ENCODE peak calls at places on chromosomes 5 and 9, in six cellular contexts. E, V, N, Q, M and G are unnamed samples.

GRCh38 chr5:56569576-56569975 is 245.8 kb upstream of the MAP3K1 start:
- DNase-seq in M (no peak), V (peak), N (no peak), E (no peak), Q (no peak), G (peak)

GRCh38 chr5:52898961-52899680 is 90.0 kb upstream of the ITGA2 start:
- DNase-seq in M (no peak), Q (no peak), V (no peak), E (no peak), N (no peak), G (no peak)

GRCh38 chr9:93304574-93305496 is 120.9 kb downstream of the WNK2 start:
- DNase-seq in V (peak), E (peak), M (peak), Q (no peak), N (peak), G (peak)

GRCh38 chr5:68122439-68122906 is 93.1 kb upstream of the PIK3R1 start:
- DNase-seq in V (no peak), E (no peak), N (no peak), Q (no peak), M (no peak), G (no peak)

GRCh38 chr5:7850241-7850532 is 746 bp downstream of the CFAP90 start:
- DNase-seq in E (no peak), Q (no peak), M (peak), N (no peak), V (no peak), G (no peak)

GRCh38 chr5:85049020-85049419 is 664.3 kb upstream of the EDIL3 start:
- DNase-seq in E (no peak), Q (no peak), N (peak), V (peak), M (peak), G (peak)

GRCh38 chr9:34647651-34648050 is 1.2 kb downstream of the GALT start:
- DNase-seq in V (no peak), E (peak), Q (no peak), M (no peak), N (no peak), G (no peak)

GRCh38 chr9:129270205-129270604 is 92.1 kb upstream of the IER5L start:
- DNase-seq in M (no peak), V (no peak), Q (peak), E (no peak), N (no peak), G (no peak)

GRCh38 chr9:84354035-84354434 is 13.5 kb upstream of the SLC28A3 start:
- DNase-seq in N (no peak), E (no peak), Q (no peak), V (no peak), M (no peak), G (no peak)

GRCh38 chr5:151092750-151093149 is 11.9 kb upstream of the TNIP1 start:
- DNase-seq in E (no peak), V (no peak), M (no peak), Q (no peak), N (no peak), G (peak)

GRCh38 chr9:115591584-115591984 is 473.6 kb upstream of the TNC start:
- DNase-seq in M (peak), E (peak), Q (peak), N (peak), V (peak), G (peak)

GRCh38 chr5:51495672-51496071 is 112.4 kb downstream of the ISL1 start:
- DNase-seq in V (peak), M (no peak), E (no peak), N (no peak), Q (no peak), G (no peak)

GRCh38 chr5:92687793-92688467 is 893.1 kb downstream of the NR2F1-AS1 start:
- DNase-seq in E (no peak), V (peak), N (peak), Q (no peak), M (peak), G (peak)

GRCh38 chr5:14818931-14819790 is 52.4 kb downstream of the ANKH start:
- DNase-seq in V (no peak), E (no peak), Q (no peak), M (no peak), N (no peak), G (no peak)

GRCh38 chr5:31317642-31318041 is 124.2 kb downstream of the CDH6 start:
- DNase-seq in M (no peak), V (no peak), E (peak), N (no peak), Q (no peak), G (no peak)

GRCh38 chr5:143887302-143887638 is 75.3 kb downstream of the HMHB1 start:
- DNase-seq in N (no peak), Q (no peak), V (peak), M (no peak), E (no peak), G (no peak)

GRCh38 chr5:80184235-80185023 is 71.4 kb downstream of the SERINC5 start:
- DNase-seq in V (no peak), Q (no peak), M (peak), N (peak), E (peak), G (no peak)

GRCh38 chr9:27440888-27441740 is 83.0 kb upstream of the IFNK start:
- DNase-seq in Q (no peak), E (no peak), V (no peak), N (no peak), M (no peak), G (no peak)

GRCh38 chr9:27442464-27442863 is 81.6 kb upstream of the IFNK start:
- DNase-seq in V (no peak), M (no peak), E (no peak), N (no peak), Q (no peak), G (no peak)

GRCh38 chr9:27445057-27445990 is 78.8 kb upstream of the IFNK start:
- DNase-seq in E (no peak), V (no peak), N (no peak), M (no peak), Q (no peak), G (no peak)

GRCh38 chr9:27437652-27438373 is 86.3 kb upstream of the IFNK start:
- DNase-seq in M (no peak), Q (no peak), E (peak), N (no peak), V (no peak), G (no peak)

GRCh38 chr9:27441741-27442070 is 82.4 kb upstream of the IFNK start:
- DNase-seq in N (no peak), M (no peak), E (no peak), V (no peak), Q (peak), G (no peak)
- H3K4me3 ChIP-seq in N (no peak), M (no peak), E (no peak), V (no peak), Q (no peak), G (no peak)

GRCh38 chr9:98502311-98502975 is 206.3 kb downstream of the GABBR2 start:
- DNase-seq in E (no peak), V (no peak), Q (no peak), N (no peak), M (no peak), G (no peak)
- TF ChIP-seq MYC in E (no peak), V (no peak), Q (no peak), N (no peak), M (no peak), G (no peak)

GRCh38 chr9:37328561-37329227 is 93.8 kb upstream of the GRHPR start:
- DNase-seq in N (no peak), V (no peak), Q (no peak), M (no peak), E (no peak), G (no peak)
- TF ChIP-seq CTCF in N (no peak), V (no peak), Q (no peak), M (no peak), E (no peak), G (no peak)

DNA sequence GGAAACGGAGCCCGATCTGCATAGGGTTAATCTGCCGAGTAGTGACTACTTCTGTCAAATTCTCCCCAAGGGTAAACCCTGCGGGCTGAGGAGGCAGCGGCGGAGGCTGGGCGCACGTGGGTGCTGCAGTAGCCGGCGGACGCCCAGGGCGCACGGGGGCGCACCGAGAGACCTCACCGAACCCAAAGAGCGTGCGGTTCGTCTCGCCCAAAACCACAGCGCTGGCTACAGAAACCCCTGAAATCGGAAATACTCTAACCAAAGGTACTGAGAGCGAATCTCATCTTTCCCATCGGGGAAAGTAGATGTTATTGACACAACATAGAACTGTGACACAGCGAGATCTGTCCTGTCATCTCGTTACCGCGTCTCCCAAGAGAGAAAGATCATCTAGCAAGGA is 56.0 kb upstream of the SHC3 start:
- DNase-seq in E (no peak), N (peak), M (no peak), Q (peak), V (no peak), G (peak)
- H3K4me3 ChIP-seq in E (no peak), N (peak), M (no peak), Q (no peak), V (no peak), G (peak)

DNA sequence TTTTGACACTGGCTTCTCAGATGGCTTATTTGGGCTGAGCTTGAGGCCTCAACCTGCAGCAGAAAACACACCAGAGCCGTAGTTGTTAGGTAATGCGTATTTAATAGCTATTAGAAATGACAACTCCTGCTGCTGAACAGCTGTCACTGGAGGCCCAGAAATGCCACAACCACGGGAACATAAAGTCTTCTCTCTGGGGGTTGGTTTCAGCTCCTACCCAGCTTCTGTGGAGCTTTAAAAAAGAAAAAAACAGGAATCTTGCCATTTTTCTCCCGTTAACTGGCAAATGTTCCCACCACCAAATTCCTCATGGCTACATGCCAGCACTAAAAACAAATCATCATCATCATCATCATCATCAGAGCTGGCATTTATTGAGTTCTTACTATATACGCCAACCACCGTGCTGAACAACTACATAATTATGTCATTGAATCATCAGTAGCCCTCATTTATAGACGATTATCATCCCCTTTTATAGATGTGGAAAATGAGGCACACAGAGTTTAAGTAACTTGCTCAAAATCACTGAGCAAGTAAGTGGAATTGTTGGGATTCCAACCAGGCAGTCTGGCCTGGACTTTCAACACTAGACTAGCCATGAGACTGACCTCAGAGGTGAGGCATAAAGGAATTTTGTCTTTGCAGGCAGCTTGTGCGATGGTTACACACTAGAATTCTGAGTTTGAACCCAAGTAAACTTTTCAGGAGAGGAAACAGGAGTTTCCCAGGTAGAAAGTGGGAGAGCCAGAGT is 185.3 kb upstream of the WWC1 start:
- DNase-seq in N (peak), M (peak), Q (no peak), E (no peak), V (no peak), G (no peak)
- TF ChIP-seq MYC in N (no peak), M (no peak), Q (no peak), E (no peak), V (no peak), G (no peak)

DNA sequence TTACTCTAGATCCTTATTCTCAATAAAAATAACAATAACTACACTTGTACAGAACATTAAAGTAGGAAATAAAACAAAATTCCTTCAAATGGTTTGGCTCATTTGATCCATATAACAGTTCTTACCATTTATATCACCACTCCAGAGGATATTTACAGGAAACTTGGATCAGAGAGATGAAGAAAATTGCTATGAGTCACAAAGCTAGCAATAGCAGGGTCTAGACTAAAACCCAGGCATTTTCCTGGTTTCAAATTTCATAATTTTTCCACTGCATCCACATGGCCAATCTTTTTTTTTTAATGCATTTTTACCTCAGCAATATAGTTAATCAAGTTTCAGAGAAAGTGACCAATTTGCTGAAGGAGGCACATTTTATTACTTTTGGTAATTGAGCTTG is 299.2 kb downstream of the ELAVL2 start:
- DNase-seq in M (no peak), Q (no peak), E (no peak), V (peak), N (no peak), G (no peak)
- TF ChIP-seq CTCF in M (no peak), Q (no peak), E (no peak), V (no peak), N (no peak), G (no peak)

GRCh38 chr9:121568101-121568460 is 68.4 kb upstream of the GGTA1 start:
- DNase-seq in Q (no peak), E (no peak), M (no peak), V (peak), N (no peak), G (no peak)
- H3K4me3 ChIP-seq in Q (no peak), E (no peak), M (no peak), V (no peak), N (no peak), G (no peak)